ENCODE peak calls at places on chromosomes 13 and 19, in four cellular contexts. F is IMR-90, P is mesendoderm, R is mesenchymal stem cell. T is an unnamed sample.

GRCh38 chr19:3670796-3671679 is 29.2 kb downstream of the PIP5K1C start:
- DNase-seq in F (peak), R (peak), P (no peak), T (no peak)

GRCh38 chr13:76992548-76993001 is 694 bp downstream of the CLN5 start:
- DNase-seq in P (peak), F (peak), R (peak), T (no peak)

GRCh38 chr19:17538684-17539287 is 16.7 kb upstream of the COLGALT1 start:
- DNase-seq in R (peak), F (no peak), P (peak), T (no peak)

GRCh38 chr19:10086904-10087256 is 763 bp downstream of the SHFL start:
- DNase-seq in R (no peak), F (no peak), P (no peak), T (no peak)

GRCh38 chr13:27933580-27934328 is 14.0 kb downstream of the PDX1 start:
- DNase-seq in F (no peak), P (no peak), R (no peak), T (no peak)

GRCh38 chr13:64332048-64332447 is 2898.1 kb downstream of the PCDH9 start:
- DNase-seq in P (no peak), F (peak), R (no peak), T (no peak)

GRCh38 chr13:94209110-94209509 is 270.4 kb downstream of the DCT start:
- DNase-seq in F (no peak), P (no peak), R (peak), T (no peak)

GRCh38 chr13:41465215-41465907 is 8.0 kb downstream of the RGCC start:
- DNase-seq in P (no peak), F (peak), R (peak), T (no peak)

GRCh38 chr13:42275098-42275471 is 3.1 kb downstream of the AKAP11 start:
- DNase-seq in P (no peak), R (no peak), F (no peak), T (no peak)

GRCh38 chr19:50896591-50897190 is 14.5 kb downstream of the KLK4 start:
- DNase-seq in F (peak), P (no peak), R (peak), T (no peak)

GRCh38 chr13:77448689-77449088 is 86.8 kb upstream of the SCEL start:
- DNase-seq in R (no peak), F (no peak), P (peak), T (peak)

GRCh38 chr19:46371371-46371901 is 24.5 kb downstream of the PPP5C start:
- DNase-seq in R (no peak), F (peak), P (peak), T (no peak)

GRCh38 chr13:110308377-110309158 is 1.5 kb downstream of the COL4A2 start:
- DNase-seq in P (peak), F (no peak), R (peak), T (peak)

GRCh38 chr13:72850959-72851677 is 69.2 kb downstream of the PIBF1 start:
- DNase-seq in F (no peak), P (no peak), R (no peak), T (peak)

GRCh38 chr13:20401958-20402856 is 123.5 kb downstream of the CRYL1 start:
- DNase-seq in F (peak), P (peak), R (peak), T (no peak)

GRCh38 chr19:45217193-45217956 is 27.8 kb downstream of the EXOC3L2 start:
- DNase-seq in P (no peak), R (no peak), F (no peak), T (no peak)

GRCh38 chr19:10876459-10877240 is 5.3 kb downstream of the CARM1 start:
- DNase-seq in F (no peak), R (no peak), P (no peak), T (no peak)

GRCh38 chr19:17610384-17610783 is 54.9 kb downstream of the COLGALT1 start:
- DNase-seq in F (peak), R (no peak), P (peak), T (no peak)

GRCh38 chr13:81874681-81875661 is 1534.0 kb upstream of the SPRY2 start:
- DNase-seq in P (peak), F (no peak), R (no peak), T (peak)

GRCh38 chr13:89925107-89925506 is 1422.4 kb upstream of the MIR17HG start:
- DNase-seq in F (peak), P (peak), R (peak), T (no peak)

GRCh38 chr13:39433705-39434104 is 169.3 kb downstream of the LHFPL6 start:
- DNase-seq in R (no peak), P (no peak), F (no peak), T (no peak)

GRCh38 chr19:16034180-16034579 is 42.1 kb upstream of the TPM4 start:
- DNase-seq in P (no peak), R (no peak), F (no peak), T (no peak)

GRCh38 chr19:47239610-47240296 is 8.8 kb upstream of the BBC3 start:
- DNase-seq in R (no peak), F (peak), P (no peak), T (peak)

GRCh38 chr19:15184776-15185175 is 16.0 kb downstream of the NOTCH3 start:
- DNase-seq in P (no peak), R (no peak), F (no peak), T (no peak)

DNA sequence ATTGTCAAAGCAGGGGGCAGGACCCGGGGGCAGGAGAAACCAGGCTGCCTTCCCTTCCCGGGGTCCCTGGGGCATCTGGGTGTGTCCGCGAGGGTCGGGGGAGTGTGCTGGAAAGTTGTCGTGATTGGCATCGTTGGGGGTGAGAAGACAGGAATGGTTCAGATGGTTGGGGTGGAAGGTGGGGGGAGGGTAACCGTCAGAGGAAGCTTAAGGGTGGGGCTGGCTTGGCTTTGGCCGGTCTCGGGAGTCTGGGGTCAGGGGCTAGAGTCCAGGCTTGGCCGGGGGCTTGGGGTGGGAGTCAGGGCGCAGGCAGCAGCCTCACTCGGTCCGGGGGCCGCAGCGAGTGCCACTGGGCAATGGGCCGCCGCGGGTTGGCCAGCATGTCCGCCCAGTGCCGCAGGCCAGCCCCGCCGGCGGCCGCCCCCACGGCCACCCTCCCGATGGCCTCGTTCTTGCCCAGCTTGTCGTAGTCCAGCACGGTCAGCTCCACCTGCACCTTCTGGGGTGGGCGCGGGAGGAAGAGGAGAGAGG is 6.8 kb upstream of the DNAAF3 start:
- DNase-seq in P (no peak), R (no peak), F (no peak), T (no peak)
- H4K8ac ChIP-seq in P (no peak), R (peak), F (peak), T (no peak)

GRCh38 chr19:49338023-49338677 is 2.9 kb downstream of the CD37 start:
- DNase-seq in F (no peak), P (peak), R (no peak), T (peak)
- H4K8ac ChIP-seq in F (no peak), P (no peak), R (peak), T (no peak)

GRCh38 chr13:50277906-50278305 is 262.7 kb downstream of the KCNRG start:
- DNase-seq in R (no peak), P (no peak), F (no peak), T (no peak)

GRCh38 chr13:50276550-50276949 is 261.3 kb downstream of the KCNRG start:
- DNase-seq in R (no peak), P (no peak), F (no peak), T (no peak)

GRCh38 chr13:50277127-50277526 is 261.9 kb downstream of the KCNRG start:
- DNase-seq in F (no peak), P (no peak), R (no peak), T (no peak)

GRCh38 chr13:50275392-50276063 is 260.3 kb downstream of the KCNRG start:
- DNase-seq in F (no peak), P (no peak), R (no peak), T (no peak)

DNA sequence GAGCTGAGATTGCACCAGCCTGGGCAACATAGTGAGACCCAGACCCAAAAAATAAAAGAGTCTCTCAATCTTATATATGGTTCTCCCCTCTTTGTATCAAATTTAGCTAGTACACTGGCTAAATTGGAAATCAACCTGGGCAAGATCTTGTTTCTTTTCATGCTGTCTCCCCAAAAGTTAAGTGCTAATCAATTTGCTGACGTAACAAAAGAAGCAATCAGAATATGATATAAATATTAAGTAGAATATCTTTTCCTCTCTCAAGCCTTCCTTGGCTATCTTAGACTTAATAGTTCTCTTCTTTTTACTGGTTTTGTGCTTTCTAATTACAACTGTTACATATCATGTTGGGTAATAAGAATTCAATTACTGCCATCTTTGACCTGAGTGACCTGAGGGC is 258.9 kb downstream of the KCNRG start:
- DNase-seq in P (no peak), F (no peak), R (no peak), T (no peak)
- H4K8ac ChIP-seq in P (no peak), F (no peak), R (no peak), T (no peak)

DNA sequence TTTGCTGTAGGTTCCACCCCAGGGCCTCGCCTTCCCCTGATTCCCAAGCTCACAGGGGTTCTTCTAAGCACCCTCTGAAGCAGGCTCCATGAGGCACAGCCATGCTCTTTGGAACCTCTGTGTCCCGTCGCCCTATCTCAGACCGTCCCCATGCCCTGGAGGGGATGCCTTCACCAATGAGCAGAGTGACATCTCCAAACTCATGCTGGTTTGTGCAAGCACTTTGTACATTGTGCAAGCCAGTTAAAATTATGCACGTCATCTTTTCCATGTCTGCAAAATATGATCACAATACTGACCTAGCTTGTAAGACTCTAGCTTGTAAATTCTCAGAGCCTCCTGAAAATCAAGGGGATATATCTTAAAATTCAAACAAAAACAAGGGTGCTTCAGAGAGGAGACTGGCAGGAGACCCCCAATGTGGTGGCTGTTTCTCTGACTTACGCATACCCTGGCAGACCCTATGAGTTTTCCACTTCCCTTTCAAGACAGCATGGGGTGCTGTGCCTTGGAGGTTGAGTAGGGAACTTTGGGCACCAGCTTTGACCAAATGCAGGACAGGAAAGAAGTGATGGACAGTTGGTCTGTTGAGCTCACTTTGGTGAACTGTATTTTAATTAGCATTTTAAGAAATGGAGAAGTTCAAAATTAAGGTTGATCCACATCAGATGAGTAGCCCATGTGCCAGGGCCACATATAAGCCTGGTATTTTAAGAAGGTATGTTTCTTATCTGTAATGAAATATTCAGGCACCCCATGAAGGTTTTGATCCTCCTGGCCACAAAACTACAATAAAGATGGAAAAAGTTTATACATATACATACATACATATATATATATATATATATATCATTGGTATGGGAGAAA is 46.2 kb upstream of the RAP2A start:
- DNase-seq in R (no peak), P (no peak), F (no peak), T (no peak)
- H4K8ac ChIP-seq in R (no peak), P (no peak), F (no peak), T (no peak)

T was measured in H9.